ENCODE peak calls at places on chromosomes 2 and 18, in ten cellular contexts. P is K562, G is Panc1, M is sigmoid colon, H is stomach, U is HL-60, N is suprapubic skin, F is spleen, J is breast epithelium, Y is HCT116. W is an unnamed sample.
A peak's percentile ranks its signal among the peaks of the same experiment; 100 is the strongest.

GRCh38 chr2:28004086-28004485 is 113.6 kb downstream of the BABAM2 start:
- DNase-seq in P (no peak), G (peak; percentile 32), M (no peak), H (no peak), U (no peak), N (no peak), F (no peak), J (no peak), Y (no peak), W (no peak)

GRCh38 chr18:79554945-79555645 is 124.5 kb upstream of the CTDP1 start:
- DNase-seq in P (no peak), G (no peak), M (no peak), H (no peak), U (no peak), N (no peak), F (no peak), J (no peak), Y (no peak), W (no peak)

GRCh38 chr2:11914455-11914854 is 168.0 kb downstream of the LPIN1 start:
- DNase-seq in P (no peak), G (no peak), M (no peak), H (no peak), U (peak; percentile 87), N (no peak), F (no peak), J (no peak), Y (no peak), W (no peak)

GRCh38 chr2:56132138-56132537 is 51.7 kb upstream of the CCDC85A start:
- DNase-seq in P (peak; percentile 25), G (peak; percentile 13), M (no peak), H (no peak), U (no peak), N (no peak), F (no peak), J (no peak), Y (peak; percentile 40), W (no peak)

GRCh38 chr18:9335255-9336045 is 877 bp downstream of the TWSG1 start:
- DNase-seq in P (no peak), G (no peak), M (no peak), H (no peak), U (no peak), N (no peak), F (no peak), J (no peak), Y (no peak), W (no peak)

GRCh38 chr2:136185991-136186771 is 68.2 kb upstream of the CXCR4 start:
- DNase-seq in P (no peak), G (no peak), M (no peak), H (no peak), U (no peak), N (no peak), F (no peak), J (no peak), Y (no peak), W (peak; percentile 39)

GRCh38 chr2:119958642-119959268 is 54.1 kb upstream of the EPB41L5 start:
- DNase-seq in P (no peak), G (no peak), M (no peak), H (no peak), U (no peak), N (no peak), F (no peak), J (no peak), Y (no peak), W (no peak)

GRCh38 chr2:233413529-233414272 is 59.4 kb downstream of the DGKD start:
- DNase-seq in P (no peak), G (no peak), M (no peak), H (peak; percentile 23), U (no peak), N (no peak), F (no peak), J (peak; percentile 64), Y (peak; percentile 83), W (no peak)

GRCh38 chr2:9535177-9535576 is 20.5 kb downstream of the ADAM17 start:
- DNase-seq in P (no peak), G (no peak), M (no peak), H (no peak), U (no peak), N (no peak), F (no peak), J (no peak), Y (no peak), W (no peak)

GRCh38 chr18:28147674-28148171 is 29.2 kb downstream of the CDH2 start:
- DNase-seq in P (no peak), G (no peak), M (no peak), H (no peak), U (no peak), N (no peak), F (no peak), J (no peak), Y (no peak), W (no peak)

GRCh38 chr2:176562359-176563043 is 293.3 kb downstream of the MTX2 start:
- DNase-seq in P (no peak), G (no peak), M (no peak), H (no peak), U (no peak), N (no peak), F (no peak), J (no peak), Y (no peak), W (no peak)

GRCh38 chr2:8862230-8862629 is 24.8 kb upstream of the KIDINS220 start:
- DNase-seq in P (no peak), G (no peak), M (no peak), H (no peak), U (no peak), N (no peak), F (no peak), J (no peak), Y (no peak), W (no peak)

GRCh38 chr2:16072638-16073290 is 132.4 kb downstream of the MYCN start:
- DNase-seq in P (no peak), G (no peak), M (no peak), H (no peak), U (no peak), N (no peak), F (no peak), J (no peak), Y (no peak), W (no peak)
- TF ChIP-seq CTCF in P (no peak), G (no peak), M (no peak), H (no peak), U (no peak), N (no peak), F (no peak), J (no peak), Y (no peak), W (no peak)

GRCh38 chr2:197804049-197804757 is at the start of gene PLCL1:
- DNase-seq in P (peak; percentile 91), G (no peak), M (peak; percentile 97), H (peak; percentile 92), U (peak; percentile 68), N (peak; percentile 94), F (peak; percentile 94), J (peak; percentile 89), Y (peak; percentile 68), W (peak; percentile 97)
- TF ChIP-seq POLR2AphosphoS5 in P (no peak), G (no peak), M (peak; percentile 35), H (peak; percentile 58), U (no peak), N (no peak), F (peak; percentile 44), J (no peak), Y (no peak), W (peak; percentile 84)

DNA sequence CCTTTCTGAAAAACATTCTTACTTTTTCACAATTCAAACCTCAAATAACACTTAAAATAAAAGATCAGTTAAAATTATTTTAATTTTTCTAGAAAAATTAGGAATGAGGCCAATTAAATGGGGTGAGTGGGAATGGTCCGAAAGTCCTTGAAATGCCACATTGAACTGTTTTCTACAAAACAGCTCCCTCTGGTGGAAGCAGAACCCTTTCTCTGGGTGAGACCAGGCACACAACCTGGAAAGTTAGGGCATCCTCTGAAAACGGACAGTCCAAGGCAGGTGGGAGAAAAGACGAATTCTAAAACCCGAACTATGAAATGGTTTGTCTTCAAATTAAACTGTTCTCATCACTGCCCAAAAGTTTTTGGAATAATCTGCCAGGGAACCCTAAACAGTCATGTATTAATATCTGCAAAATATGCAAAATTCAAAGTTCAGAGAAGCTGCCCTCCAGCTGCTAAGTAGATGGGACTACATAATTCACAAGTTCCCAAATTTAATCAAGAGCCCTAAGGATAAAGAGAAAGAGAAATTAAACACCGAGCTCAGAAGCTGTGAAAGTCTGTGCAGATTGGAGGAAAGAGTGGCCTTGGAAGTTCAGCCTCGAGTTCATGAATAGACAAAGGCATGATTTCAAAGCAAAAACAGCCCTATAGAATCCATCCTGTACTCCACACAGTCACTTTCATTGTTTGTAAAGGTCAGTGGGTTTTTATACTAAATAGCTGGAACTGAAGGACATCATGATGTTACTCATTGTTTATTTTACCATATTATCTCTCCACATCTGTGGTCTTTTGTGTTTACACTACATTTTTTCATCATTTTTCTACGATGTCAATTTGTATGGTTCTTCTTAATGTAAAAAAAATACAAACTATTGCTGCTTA is 108.3 kb downstream of the PIEZO2 start:
- DNase-seq in P (peak; percentile 41), G (peak; percentile 17), M (no peak), H (no peak), U (peak; percentile 13), N (no peak), F (no peak), J (no peak), Y (peak; percentile 22), W (no peak)
- TF ChIP-seq CTCF in P (peak; percentile 57), G (peak; percentile 76), M (peak; percentile 69), H (peak; percentile 64), U (peak; percentile 72), N (peak; percentile 22), F (peak; percentile 74), J (peak; percentile 40), Y (peak; percentile 13), W (peak; percentile 72)

DNA sequence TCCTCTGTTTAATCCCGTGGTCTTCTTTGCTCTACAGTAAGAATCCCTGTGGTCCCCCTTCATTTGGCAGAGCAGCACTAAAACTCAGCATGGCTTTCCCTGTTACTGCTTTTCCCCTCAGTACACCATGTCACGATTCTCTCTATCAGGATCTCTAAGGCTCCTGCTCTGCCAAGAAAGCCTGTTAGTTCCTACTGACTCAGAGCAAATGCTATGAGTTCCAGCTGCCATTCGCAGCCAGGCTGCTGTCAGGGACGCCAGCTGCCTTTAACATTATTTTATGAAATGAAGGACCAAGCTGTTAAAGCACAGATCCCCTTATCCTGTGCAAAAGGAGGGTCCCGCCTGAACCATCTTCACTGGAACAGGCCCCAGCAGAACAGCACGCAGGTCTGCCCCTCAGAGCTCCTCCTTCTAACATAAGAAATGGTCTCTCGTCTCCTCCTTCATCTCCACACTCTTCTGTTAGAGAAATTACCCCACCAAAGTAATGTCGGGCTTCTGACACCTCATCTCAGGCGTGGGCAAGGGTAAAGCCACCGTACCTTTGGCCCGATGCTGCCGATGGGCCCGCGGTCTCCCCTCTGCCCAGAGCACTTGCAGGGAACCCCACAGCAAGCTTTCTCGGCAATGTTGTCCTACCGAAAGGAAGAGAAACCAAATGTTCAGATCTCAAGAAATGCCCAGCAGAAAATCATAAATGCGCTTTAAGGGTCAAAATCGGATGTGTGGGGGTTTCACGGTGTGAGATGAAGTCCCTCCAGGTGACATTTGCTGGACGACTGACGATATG is 52.6 kb downstream of the COL6A3 start:
- DNase-seq in P (no peak), G (no peak), M (no peak), H (no peak), U (no peak), N (no peak), F (no peak), J (no peak), Y (no peak), W (no peak)
- TF ChIP-seq POLR2AphosphoS5 in P (no peak), G (no peak), M (no peak), H (no peak), U (no peak), N (no peak), F (no peak), J (no peak), Y (no peak), W (peak; percentile 10)

W was measured in esophagus muscularis mucosa.